ENCODE peak calls at places on chromosome 14, in eight cellular contexts. Z is HAP-1, J is ovary, W is breast epithelium, N is HL-60, H is dorsolateral prefrontal cortex, Q is AG10803, K is mesenchymal stem cell. L is an unnamed sample.

GRCh38 chr14:25400607-25401206 is 350.8 kb upstream of the STXBP6 start:
- DNase-seq in N (peak; percentile 48), Z (peak; percentile 40), Q (peak; percentile 56), W (no peak), J (no peak), K (peak; percentile 26), H (peak; percentile 81), L (peak; percentile 37)

GRCh38 chr14:89185919-89186849 is 230.8 kb downstream of the FOXN3 start:
- DNase-seq in N (no peak), K (peak; percentile 75), H (no peak), Z (no peak), Q (peak; percentile 48), W (no peak), J (no peak), L (no peak)

GRCh38 chr14:59321184-59321952 is 132.9 kb downstream of the DAAM1 start:
- DNase-seq in H (no peak), Z (peak; percentile 32), W (no peak), K (peak; percentile 92), N (no peak), Q (peak; percentile 70), J (no peak), L (no peak)

GRCh38 chr14:93909429-93910128 is 17.6 kb upstream of the FAM181A start:
- DNase-seq in H (no peak), Q (no peak), N (no peak), Z (no peak), J (no peak), W (no peak), K (no peak), L (no peak)

GRCh38 chr14:98941481-98941880 is 330.5 kb downstream of the BCL11B start:
- DNase-seq in Q (no peak), H (no peak), W (no peak), K (no peak), J (no peak), Z (no peak), N (no peak), L (no peak)

GRCh38 chr14:93525691-93526451 is 95.1 kb downstream of the UNC79 start:
- DNase-seq in W (no peak), H (no peak), N (no peak), J (no peak), Q (peak; percentile 41), K (no peak), Z (no peak), L (no peak)

GRCh38 chr14:101737414-101738367 is 23.8 kb upstream of the PPP2R5C start:
- DNase-seq in H (no peak), Q (no peak), J (no peak), W (no peak), N (peak; percentile 42), Z (no peak), K (no peak), L (no peak)

GRCh38 chr14:91439345-91439744 is 21.7 kb upstream of the CCDC88C start:
- DNase-seq in W (no peak), K (no peak), H (no peak), Q (no peak), J (no peak), N (no peak), Z (no peak), L (no peak)

GRCh38 chr14:91830777-91831176 is 36.6 kb downstream of the TC2N start:
- DNase-seq in Q (no peak), W (no peak), Z (peak; percentile 97), N (no peak), K (no peak), J (no peak), H (no peak), L (no peak)

GRCh38 chr14:95432152-95433093 is 84.0 kb downstream of the SYNE3 start:
- DNase-seq in Q (peak; percentile 29), W (no peak), N (no peak), K (peak; percentile 33), Z (peak; percentile 20), H (peak; percentile 52), J (peak; percentile 83), L (no peak)

GRCh38 chr14:51094901-51095853 is at the start of gene TRIM9:
- DNase-seq in Q (peak; percentile 81), K (peak; percentile 92), Z (peak; percentile 96), N (peak; percentile 90), H (peak; percentile 99), W (peak; percentile 88), J (peak; percentile 99), L (peak; percentile 84)

GRCh38 chr14:51093371-51094281 is 1.3 kb downstream of the TRIM9 start:
- DNase-seq in Z (peak; percentile 73), Q (no peak), K (no peak), N (no peak), J (peak; percentile 72), W (no peak), H (peak; percentile 83), L (no peak)

GRCh38 chr14:51095854-51096823 is 1.2 kb upstream of the TRIM9 start:
- DNase-seq in J (peak; percentile 54), W (no peak), Q (peak; percentile 28), H (peak; percentile 94), K (peak; percentile 38), N (no peak), Z (peak; percentile 91), L (no peak)

GRCh38 chr14:51094282-51094821 is 553 bp downstream of the TRIM9 start:
- DNase-seq in N (no peak), W (no peak), H (no peak), K (peak; percentile 5), Z (peak; percentile 30), Q (no peak), J (no peak), L (no peak)

DNA sequence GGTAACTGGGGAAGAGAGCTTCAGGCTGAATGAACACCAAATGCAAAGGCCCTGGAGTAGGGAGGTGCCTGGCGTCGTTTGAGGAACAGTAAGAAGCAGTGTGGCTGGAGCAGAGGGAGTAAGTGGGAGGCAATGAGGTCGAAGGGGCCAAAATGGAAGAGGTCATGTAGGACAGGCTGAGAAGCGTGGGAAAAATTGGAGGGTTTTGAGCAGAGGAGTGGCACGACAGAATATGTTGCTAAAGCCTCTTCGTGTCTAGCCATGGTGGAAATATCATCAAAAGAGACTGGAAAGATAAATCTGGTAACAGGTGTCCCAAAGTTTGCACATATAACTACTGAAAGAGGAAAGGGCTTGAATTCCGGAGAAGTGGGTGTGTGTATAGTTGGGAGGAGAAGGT is 1.9 kb downstream of the TRIM9 start:
- DNase-seq in K (no peak), N (no peak), H (no peak), Q (no peak), Z (no peak), W (no peak), J (no peak), L (no peak)
- H3K4me3 ChIP-seq in K (no peak overlapping the region), N (no peak overlapping the region), H (peak overlapping the region; percentile 83), Q (no peak overlapping the region), Z (peak overlapping the region; percentile 63), W (no peak overlapping the region), J (no peak overlapping the region), L (no peak overlapping the region)

GRCh38 chr14:104171029-104171697 is 32.8 kb downstream of the KIF26A start:
- DNase-seq in N (no peak), H (no peak), W (no peak), J (no peak), Z (no peak), K (no peak), Q (no peak), L (no peak)
- H3K4me3 ChIP-seq in N (no peak overlapping the region), H (no peak overlapping the region), W (no peak overlapping the region), J (no peak overlapping the region), Z (no peak overlapping the region), K (no peak overlapping the region), Q (no peak overlapping the region), L (no peak overlapping the region)

GRCh38 chr14:55440385-55440784 is at the start of gene TBPL2:
- DNase-seq in Z (no peak), K (no peak), Q (no peak), H (no peak), J (no peak), W (no peak), N (no peak), L (no peak)
- H3K4me3 ChIP-seq in Z (no peak within 1 kb of the TSS), K (no peak within 1 kb of the TSS), Q (no peak within 1 kb of the TSS), H (no peak within 1 kb of the TSS), J (no peak within 1 kb of the TSS), W (no peak within 1 kb of the TSS), N (no peak within 1 kb of the TSS), L (no peak within 1 kb of the TSS)

DNA sequence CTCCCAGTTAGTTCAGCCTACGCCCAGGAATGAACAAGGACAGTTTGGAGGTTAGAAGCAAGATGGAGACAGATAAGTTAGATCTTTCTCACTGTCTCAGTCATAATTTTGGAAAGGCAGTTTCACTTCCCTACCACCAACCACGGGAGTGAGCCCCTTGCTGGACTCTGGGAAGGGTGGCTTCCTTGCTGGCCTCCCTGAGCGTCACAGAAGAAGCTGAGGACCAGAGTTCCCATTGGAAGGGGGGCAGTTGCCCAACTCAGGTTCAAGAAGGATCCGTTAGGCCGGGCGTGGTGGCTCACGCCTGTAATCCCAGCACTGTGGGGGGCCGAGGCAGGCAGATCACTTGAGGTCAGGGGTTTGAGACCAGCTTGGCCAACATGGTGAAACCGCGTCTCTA is 106.2 kb upstream of the MAX start:
- DNase-seq in N (no peak), W (no peak), Q (no peak), J (no peak), K (no peak), Z (no peak), H (no peak), L (no peak)
- H3K4me3 ChIP-seq in N (no peak overlapping the region), W (no peak overlapping the region), Q (no peak overlapping the region), J (no peak overlapping the region), K (no peak overlapping the region), Z (no peak overlapping the region), H (no peak overlapping the region), L (no peak overlapping the region)

GRCh38 chr14:69398053-69398817 is at the start of the genes ERH and SLC39A9:
- DNase-seq in Z (peak; percentile 93), H (peak; percentile 99), J (peak; percentile 96), Q (peak; percentile 97), N (peak; percentile 91), W (peak; percentile 95), K (peak; percentile 99), L (peak; percentile 94)

GRCh38 chr14:69398818-69399210 is 322 bp downstream of the SLC39A9 start:
- DNase-seq in Z (no peak), W (no peak), K (no peak), N (no peak), H (no peak), Q (no peak), J (no peak), L (no peak)

GRCh38 chr14:69399750-69400149 is 1.3 kb downstream of the SLC39A9 start:
- DNase-seq in H (no peak), Z (no peak), N (no peak), W (no peak), K (no peak), Q (no peak), J (no peak), L (no peak)

GRCh38 chr14:69395929-69396328 is 2.2 kb downstream of the ERH start:
- DNase-seq in J (no peak), Q (peak; percentile 12), H (no peak), W (no peak), K (no peak), N (no peak), Z (no peak), L (no peak)

GRCh38 chr14:69400154-69400553 is 1.7 kb downstream of the SLC39A9 start:
- DNase-seq in Z (no peak), J (no peak), K (no peak), H (no peak), N (no peak), Q (no peak), W (no peak), L (no peak)
- H3K4me3 ChIP-seq in Z (peak overlapping the region; percentile 80), J (peak overlapping the region; percentile 88), K (no peak overlapping the region), H (peak overlapping the region; percentile 84), N (peak overlapping the region; percentile 77), Q (peak overlapping the region; percentile 81), W (no peak overlapping the region), L (peak overlapping the region; percentile 97)

GRCh38 chr14:27190286-27190685 is 592.5 kb upstream of the NOVA1 start:
- DNase-seq in K (no peak), J (no peak), N (no peak), W (no peak), Q (no peak), Z (no peak), H (no peak), L (no peak)
- H3K4me3 ChIP-seq in K (no peak overlapping the region), J (no peak overlapping the region), N (no peak overlapping the region), W (no peak overlapping the region), Q (no peak overlapping the region), Z (no peak overlapping the region), H (no peak overlapping the region), L (no peak overlapping the region)

L was measured in SK-N-MC.